ENCODE peak calls at places on chromosomes 1 and 21, in ten cellular contexts. J, T, H, R, I, Y, X, C, U and D are unnamed samples.

GRCh38 chr1:231691618-231692259 is 65.1 kb downstream of the DISC1 start:
- DNase-seq in J (peak), T (peak), H (peak), R (peak), I (peak), Y (no peak), X (peak), C (peak), U (peak), D (no peak)

GRCh38 chr1:180343931-180344406 is 113.9 kb downstream of the LHX4 start:
- DNase-seq in J (no peak), T (no peak), H (peak), R (peak), I (peak), Y (no peak), X (no peak), C (no peak), U (no peak), D (peak)

GRCh38 chr1:232622378-232622777 is 7.6 kb downstream of the SIPA1L2 start:
- DNase-seq in J (no peak), T (no peak), H (no peak), R (no peak), I (no peak), Y (no peak), X (peak), C (no peak), U (no peak), D (no peak)

GRCh38 chr1:113978863-113979702 is at the start of gene OLFML3:
- DNase-seq in J (peak), T (peak), H (peak), R (peak), I (peak), Y (peak), X (peak), C (peak), U (peak), D (peak)

GRCh38 chr1:182622795-182623528 is 18.8 kb upstream of the RGS16 start:
- DNase-seq in J (no peak), T (no peak), H (peak), R (no peak), I (no peak), Y (no peak), X (no peak), C (no peak), U (no peak), D (no peak)

GRCh38 chr1:215793210-215793609 is 226.1 kb downstream of the KCTD3 start:
- DNase-seq in J (no peak), T (peak), H (peak), R (peak), I (peak), Y (no peak), X (peak), C (no peak), U (no peak), D (no peak)

GRCh38 chr1:36160949-36161485 is 5.1 kb downstream of the MAP7D1 start:
- DNase-seq in J (peak), T (peak), H (peak), R (peak), I (peak), Y (no peak), X (peak), C (peak), U (peak), D (no peak)

GRCh38 chr1:32891241-32891570 is 4.9 kb downstream of the HPCA start:
- DNase-seq in J (no peak), T (no peak), H (no peak), R (no peak), I (no peak), Y (no peak), X (no peak), C (peak), U (no peak), D (no peak)

GRCh38 chr1:58430355-58431335 is 115.9 kb downstream of the OMA1 start:
- DNase-seq in J (no peak), T (no peak), H (no peak), R (no peak), I (peak), Y (no peak), X (no peak), C (no peak), U (no peak), D (peak)

GRCh38 chr1:201252833-201253810 is 30.2 kb upstream of the PKP1 start:
- DNase-seq in J (peak), T (no peak), H (no peak), R (no peak), I (no peak), Y (no peak), X (no peak), C (no peak), U (no peak), D (no peak)

GRCh38 chr1:23593556-23594148 is 34.4 kb upstream of the ID3 start:
- DNase-seq in J (peak), T (no peak), H (no peak), R (peak), I (no peak), Y (no peak), X (peak), C (no peak), U (no peak), D (no peak)
- H3K4me3 ChIP-seq in J (no peak), T (no peak), H (no peak), R (no peak), I (no peak), Y (no peak), X (no peak), C (no peak), U (no peak), D (no peak)

GRCh38 chr1:82927753-82928152 is 1071.2 kb downstream of the TTLL7 start:
- DNase-seq in J (no peak), T (no peak), H (no peak), R (no peak), I (no peak), Y (no peak), X (no peak), C (no peak), U (no peak), D (no peak)
- H3K4me3 ChIP-seq in J (no peak), T (no peak), H (no peak), R (no peak), I (no peak), Y (no peak), X (no peak), C (no peak), U (no peak), D (no peak)

GRCh38 chr1:55938376-55938850 is 641.0 kb downstream of the PLPP3 start:
- DNase-seq in J (no peak), T (no peak), H (no peak), R (no peak), I (peak), Y (no peak), X (no peak), C (peak), U (no peak), D (no peak)
- H3K4me3 ChIP-seq in J (no peak), T (no peak), H (no peak), R (no peak), I (no peak), Y (no peak), X (no peak), C (no peak), U (no peak), D (no peak)

DNA sequence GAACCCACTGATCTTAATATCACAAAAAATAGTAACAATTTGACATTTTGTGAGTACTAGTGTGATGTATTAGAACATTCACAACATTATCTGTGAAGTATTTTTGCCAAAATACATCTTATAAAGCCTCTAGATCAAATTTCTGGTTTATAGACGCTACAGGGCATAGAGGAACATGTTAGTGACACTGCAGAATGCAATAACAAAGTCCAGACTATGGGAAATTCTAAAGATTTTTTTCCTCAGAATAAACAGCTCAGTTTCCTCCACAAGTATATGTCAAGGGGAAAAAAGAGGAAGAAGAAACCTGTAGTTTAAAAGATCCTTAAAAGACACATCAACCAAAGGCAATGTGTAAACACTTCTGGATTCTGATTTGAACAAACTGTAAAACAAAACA is 26.4 kb upstream of the MROH9 start:
- DNase-seq in J (no peak), T (no peak), H (no peak), R (no peak), I (no peak), Y (no peak), X (no peak), C (no peak), U (no peak), D (no peak)
- H3K4me3 ChIP-seq in J (no peak), T (no peak), H (no peak), R (no peak), I (no peak), Y (no peak), X (no peak), C (no peak), U (no peak), D (no peak)

GRCh38 chr1:25771246-25772114 is 28.5 kb upstream of the SELENON start:
- DNase-seq in J (peak), T (peak), H (no peak), R (peak), I (no peak), Y (peak), X (no peak), C (no peak), U (no peak), D (peak)

GRCh38 chr1:25772164-25772563 is 27.8 kb upstream of the SELENON start:
- DNase-seq in J (peak), T (no peak), H (no peak), R (no peak), I (no peak), Y (no peak), X (no peak), C (no peak), U (no peak), D (no peak)

GRCh38 chr1:25769625-25770024 is 30.4 kb upstream of the SELENON start:
- DNase-seq in J (no peak), T (no peak), H (no peak), R (no peak), I (no peak), Y (no peak), X (no peak), C (no peak), U (no peak), D (no peak)

GRCh38 chr1:25768999-25769398 is 31.0 kb upstream of the SELENON start:
- DNase-seq in J (no peak), T (no peak), H (no peak), R (no peak), I (no peak), Y (no peak), X (no peak), C (no peak), U (no peak), D (no peak)

DNA sequence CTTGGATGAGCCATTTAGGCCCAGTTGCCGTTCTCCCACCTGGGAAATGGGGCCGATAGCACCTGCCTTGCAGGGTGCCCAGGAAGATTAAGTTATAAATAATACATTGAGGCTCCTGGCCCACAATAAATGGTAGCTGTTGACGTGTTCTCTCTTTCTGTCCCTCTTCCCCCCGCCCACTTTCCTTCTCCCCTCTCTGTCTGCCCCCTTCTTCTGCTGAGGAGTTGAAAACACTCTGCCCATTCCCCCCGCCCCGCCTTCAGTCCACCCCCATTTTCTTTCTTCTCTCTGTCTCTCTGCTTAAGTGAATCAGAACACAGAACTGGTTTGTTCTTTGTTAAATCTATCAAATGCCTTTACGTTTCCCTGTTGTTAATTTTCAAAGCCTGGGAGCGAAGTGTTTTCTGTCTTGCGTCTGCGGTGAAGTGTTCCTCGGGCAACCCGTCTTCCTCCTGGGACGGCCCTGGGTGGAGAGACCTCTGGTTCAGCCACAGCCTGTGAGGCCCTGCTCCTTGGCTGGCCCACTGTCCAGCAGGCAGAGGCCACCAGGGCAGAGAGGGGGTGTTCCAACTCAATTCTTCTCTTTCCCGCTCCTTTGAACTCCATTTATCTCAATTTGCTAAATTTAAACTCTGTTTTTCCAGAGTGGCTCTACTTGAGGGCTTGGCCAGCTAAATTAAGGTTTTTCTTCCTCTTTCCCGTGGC is 29.3 kb upstream of the SELENON start:
- DNase-seq in J (peak), T (no peak), H (no peak), R (no peak), I (no peak), Y (no peak), X (no peak), C (no peak), U (no peak), D (no peak)
- H3K4me3 ChIP-seq in J (no peak), T (no peak), H (no peak), R (no peak), I (no peak), Y (peak), X (no peak), C (no peak), U (no peak), D (no peak)

GRCh38 chr1:155205969-155206593 is 1.6 kb downstream of the THBS3 start:
- DNase-seq in J (peak), T (no peak), H (no peak), R (no peak), I (no peak), Y (no peak), X (no peak), C (no peak), U (no peak), D (no peak)

GRCh38 chr1:155208406-155208655 is 164 bp upstream of the MTX1 start:
- DNase-seq in J (no peak), T (no peak), H (no peak), R (no peak), I (no peak), Y (no peak), X (no peak), C (no peak), U (no peak), D (no peak)

GRCh38 chr1:155207578-155208405 is at the start of gene THBS3:
- DNase-seq in J (peak), T (peak), H (peak), R (peak), I (peak), Y (no peak), X (peak), C (peak), U (no peak), D (peak)

GRCh38 chr1:155208656-155209372 is at the start of gene MTX1:
- DNase-seq in J (peak), T (peak), H (peak), R (peak), I (peak), Y (no peak), X (peak), C (peak), U (peak), D (peak)

GRCh38 chr1:155206891-155207577 is 663 bp downstream of the THBS3 start:
- DNase-seq in J (peak), T (peak), H (peak), R (peak), I (peak), Y (no peak), X (peak), C (peak), U (peak), D (peak)
- H3K4me3 ChIP-seq in J (peak), T (peak), H (peak), R (no peak), I (peak), Y (peak), X (peak), C (peak), U (no peak), D (no peak)

GRCh38 chr1:164667600-164667999 is 108.6 kb downstream of the PBX1 start:
- DNase-seq in J (no peak), T (peak), H (no peak), R (no peak), I (no peak), Y (no peak), X (no peak), C (no peak), U (no peak), D (no peak)

GRCh38 chr1:164668451-164668850 is 109.5 kb downstream of the PBX1 start:
- DNase-seq in J (no peak), T (no peak), H (no peak), R (no peak), I (no peak), Y (no peak), X (no peak), C (no peak), U (no peak), D (no peak)

GRCh38 chr1:164670026-164670425 is 111.0 kb downstream of the PBX1 start:
- DNase-seq in J (no peak), T (no peak), H (no peak), R (no peak), I (no peak), Y (no peak), X (no peak), C (no peak), U (no peak), D (no peak)

GRCh38 chr1:164664127-164664526 is 105.1 kb downstream of the PBX1 start:
- DNase-seq in J (no peak), T (no peak), H (no peak), R (no peak), I (no peak), Y (no peak), X (no peak), C (no peak), U (no peak), D (no peak)

DNA sequence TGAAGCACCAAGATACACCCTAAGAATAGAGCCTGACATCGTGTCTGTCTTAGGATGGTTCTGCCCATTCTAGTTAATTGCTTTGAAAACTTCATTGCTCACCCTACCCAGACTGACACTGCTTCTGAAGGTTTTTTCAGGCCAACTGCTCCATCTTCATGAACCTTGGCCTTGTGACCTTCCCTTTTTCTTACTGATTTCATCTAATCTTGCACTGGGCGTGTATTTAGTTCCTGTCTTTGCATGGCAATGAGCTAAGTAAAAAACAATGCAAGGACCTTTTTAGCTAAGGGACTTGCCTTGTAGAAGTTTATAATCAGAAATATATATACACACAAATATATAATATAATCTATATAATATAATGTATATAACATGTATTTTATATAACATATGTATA is 108.0 kb downstream of the PBX1 start:
- DNase-seq in J (no peak), T (no peak), H (no peak), R (no peak), I (no peak), Y (no peak), X (no peak), C (no peak), U (no peak), D (no peak)
- H3K4me3 ChIP-seq in J (no peak), T (no peak), H (no peak), R (no peak), I (no peak), Y (no peak), X (no peak), C (no peak), U (no peak), D (no peak)

GRCh38 chr21:29196021-29196663 is 65.7 kb downstream of the MAP3K7CL start:
- DNase-seq in J (peak), T (peak), H (peak), R (peak), I (peak), Y (no peak), X (peak), C (no peak), U (peak), D (peak)
- H3K4me3 ChIP-seq in J (no peak), T (no peak), H (peak), R (peak), I (peak), Y (peak), X (peak), C (no peak), U (no peak), D (no peak)

DNA sequence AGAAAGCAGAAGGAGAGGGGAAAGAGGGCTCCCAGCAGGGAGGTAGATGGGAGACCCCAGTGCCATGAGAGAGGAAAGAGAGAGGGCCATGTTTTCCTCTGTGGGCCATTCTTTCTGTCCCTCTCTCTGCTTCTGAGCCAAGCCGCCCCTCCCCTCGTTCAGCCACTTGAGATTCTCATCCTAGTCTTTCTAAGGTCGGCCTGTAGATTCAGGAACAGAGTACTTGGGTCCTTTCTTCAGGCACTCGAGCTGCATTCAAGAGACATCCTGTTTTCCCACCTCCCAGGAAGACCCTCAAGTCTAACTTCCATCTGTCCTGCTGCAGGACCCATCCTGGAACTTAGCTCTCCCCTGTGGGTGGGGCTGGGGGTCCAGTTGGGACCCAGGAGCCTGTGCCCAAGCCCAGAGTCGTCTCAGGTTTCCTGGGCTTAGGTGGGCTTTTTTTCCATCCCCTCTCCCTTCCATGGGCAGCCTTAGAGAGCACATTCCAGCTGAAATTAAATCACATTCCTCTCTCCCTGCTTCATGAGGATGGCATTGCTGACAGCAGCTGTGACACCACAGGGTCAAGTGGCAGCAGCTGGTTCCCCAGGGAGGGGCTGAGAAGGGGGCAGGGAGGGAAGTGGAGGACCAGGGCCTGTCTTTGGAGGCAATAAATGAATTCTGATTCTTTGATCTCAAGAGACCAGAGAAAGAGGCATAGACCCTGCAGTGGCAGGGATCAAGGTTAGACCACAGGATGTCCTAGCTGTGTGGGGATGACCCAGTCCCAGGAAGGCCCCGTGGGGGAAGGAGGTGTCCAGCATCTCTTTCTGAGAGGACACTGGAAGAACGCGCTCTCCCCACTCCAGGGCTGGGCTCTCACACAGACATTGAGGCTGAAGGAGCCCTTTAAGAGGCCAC is 12.9 kb downstream of the NES start:
- DNase-seq in J (peak), T (peak), H (no peak), R (peak), I (peak), Y (no peak), X (no peak), C (no peak), U (no peak), D (no peak)
- H3K4me3 ChIP-seq in J (no peak), T (no peak), H (no peak), R (no peak), I (no peak), Y (no peak), X (no peak), C (no peak), U (no peak), D (no peak)